ENCODE peak calls at places on chromosomes 6 and 20, in eight cellular contexts. K is psoas muscle, X is heart right ventricle, N is colonic mucosa, Q is spleen, L is BE2C, M is ovary, D is pancreas. U is an unnamed sample.

GRCh38 chr6:33672808-33673207 is 38.7 kb downstream of the UQCC2 start:
- DNase-seq in N (peak; percentile 38), M (peak; percentile 77), D (peak; percentile 60), Q (no peak), K (peak; percentile 94), L (peak; percentile 76), X (peak; percentile 88), U (peak; percentile 78)

GRCh38 chr20:33731693-33732165 is at the start of gene ZNF341:
- DNase-seq in L (peak; percentile 95), K (peak; percentile 95), X (peak; percentile 91), M (peak; percentile 93), Q (peak; percentile 98), N (peak; percentile 88), D (peak; percentile 91), U (peak; percentile 78)

GRCh38 chr6:62652692-62653328 is 366.8 kb upstream of the KHDRBS2 start:
- DNase-seq in X (no peak), L (no peak), N (no peak), M (no peak), K (no peak), D (no peak), Q (no peak), U (no peak)

GRCh38 chr6:129645371-129646139 is 64.4 kb downstream of the ARHGAP18 start:
- DNase-seq in M (no peak), X (no peak), D (no peak), N (no peak), Q (no peak), L (no peak), K (no peak), U (no peak)

GRCh38 chr20:51366155-51366886 is 176.2 kb downstream of the NFATC2 start:
- DNase-seq in D (peak; percentile 29), Q (peak; percentile 41), L (no peak), M (peak; percentile 58), X (peak; percentile 68), K (peak; percentile 85), N (peak; percentile 26), U (peak; percentile 93)

GRCh38 chr20:63701329-63702035 is 5.0 kb downstream of the TNFRSF6B start:
- DNase-seq in K (peak; percentile 48), M (no peak), L (peak; percentile 22), N (no peak), Q (peak; percentile 72), X (no peak), D (no peak), U (no peak)

GRCh38 chr20:4508773-4509172 is 212.9 kb upstream of the PRND start:
- DNase-seq in N (no peak), X (no peak), L (no peak), D (no peak), K (no peak), Q (no peak), M (no peak), U (no peak)

GRCh38 chr20:5316188-5317158 is at the start of gene PROKR2:
- DNase-seq in X (peak; percentile 11), D (no peak), L (peak; percentile 19), Q (peak; percentile 78), M (no peak), N (no peak), K (no peak), U (no peak)

GRCh38 chr6:43095939-43096338 is 19.8 kb downstream of the PTK7 start:
- DNase-seq in M (no peak), Q (peak; percentile 53), L (no peak), X (no peak), N (no peak), K (no peak), D (no peak), U (no peak)

DNA sequence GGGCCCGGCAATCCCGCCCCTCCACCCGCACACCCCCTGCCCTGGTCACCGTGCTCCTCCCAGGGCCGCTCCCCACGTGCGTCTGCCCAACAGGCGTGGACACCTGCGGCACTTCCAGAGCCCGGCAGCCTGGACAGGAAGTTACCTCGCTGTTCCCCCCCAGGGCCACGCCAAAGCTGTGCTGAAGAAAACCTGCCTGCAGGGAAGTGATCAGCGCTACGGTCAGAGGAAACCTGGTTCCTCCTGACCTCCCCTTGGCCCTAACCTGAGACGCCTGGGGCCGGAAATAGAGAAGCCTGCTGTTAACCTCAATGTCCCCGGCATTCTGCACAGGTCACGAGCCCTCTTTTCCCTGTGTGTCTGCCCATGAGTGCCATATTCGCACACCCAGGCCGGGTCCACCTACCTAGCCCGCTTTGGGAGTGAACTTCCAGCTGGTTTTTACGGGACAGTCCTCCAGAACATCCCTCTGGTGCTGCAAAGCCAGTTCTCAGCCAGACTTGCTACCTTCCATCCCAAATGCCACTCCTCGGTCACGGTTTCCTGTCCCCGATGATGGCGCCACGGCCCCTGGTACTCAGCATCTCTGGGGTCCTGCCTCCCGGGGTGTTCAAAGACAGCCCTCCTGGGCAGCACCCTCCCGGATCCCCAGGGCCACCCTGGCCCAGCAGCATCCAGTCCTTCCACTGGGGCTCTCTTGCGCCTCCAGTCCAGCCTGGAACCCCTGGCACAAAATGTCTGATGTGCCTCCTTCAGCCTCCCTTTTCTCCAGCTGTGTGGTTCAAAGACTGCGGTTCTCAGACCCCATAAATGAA is 12.0 kb upstream of the IRF4 start:
- DNase-seq in M (no peak), D (no peak), K (no peak), N (no peak), L (no peak), X (no peak), Q (peak; percentile 86), U (no peak)
- TF ChIP-seq CTCF in M (no peak), D (no peak), K (no peak), N (no peak), L (no peak), X (no peak), Q (no peak), U (no peak)

GRCh38 chr6:12340488-12340818 is 50.3 kb downstream of the EDN1 start:
- DNase-seq in K (no peak), D (no peak), M (no peak), Q (no peak), N (no peak), X (no peak), L (no peak), U (no peak)

GRCh38 chr6:12335717-12336116 is 45.6 kb downstream of the EDN1 start:
- DNase-seq in D (no peak), K (no peak), L (no peak), Q (no peak), M (no peak), X (no peak), N (no peak), U (no peak)

GRCh38 chr6:12336121-12336971 is 46.2 kb downstream of the EDN1 start:
- DNase-seq in D (no peak), Q (no peak), L (no peak), M (no peak), N (no peak), X (no peak), K (no peak), U (no peak)

GRCh38 chr6:12339808-12340487 is 49.8 kb downstream of the EDN1 start:
- DNase-seq in K (no peak), Q (no peak), D (no peak), L (peak; percentile 8), X (no peak), N (no peak), M (no peak), U (no peak)

DNA sequence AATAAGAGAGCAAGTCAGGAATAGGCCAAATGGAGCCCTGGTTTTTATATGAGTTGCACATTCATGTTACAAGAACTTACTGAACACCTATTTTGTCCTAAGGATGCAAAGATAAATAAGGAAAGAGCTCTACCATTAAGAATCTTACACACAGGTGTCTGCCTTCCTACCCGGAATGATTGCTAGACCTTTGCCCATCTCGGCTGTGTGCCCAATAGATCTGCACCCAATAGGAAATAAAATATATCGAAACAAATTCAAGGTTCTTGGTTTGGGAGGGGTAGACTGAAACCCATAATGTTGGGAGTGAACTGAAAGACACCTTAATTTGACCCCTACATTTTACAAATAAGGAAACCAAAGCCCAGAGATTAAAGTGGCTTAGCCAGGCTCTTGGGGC is 48.9 kb downstream of the EDN1 start:
- DNase-seq in N (peak; percentile 72), X (no peak), L (no peak), M (no peak), K (no peak), Q (no peak), D (no peak), U (no peak)
- H3K4me1 ChIP-seq in N (peaks cover 5% of the 10 kb centered on the region), X (no peaks in the 10 kb centered on the region), L (no peaks in the 10 kb centered on the region), M (no peaks in the 10 kb centered on the region), K (no peaks in the 10 kb centered on the region), Q (no peaks in the 10 kb centered on the region), D (peaks cover 30% of the 10 kb centered on the region), U (no peaks in the 10 kb centered on the region)

GRCh38 chr6:138285800-138286199 is 67.5 kb upstream of the PBOV1 start:
- DNase-seq in D (no peak), X (no peak), N (no peak), L (no peak), Q (no peak), M (no peak), K (no peak), U (no peak)
- TF ChIP-seq CTCF in D (no peak), X (peak; percentile 16), N (no peak), L (no peak), Q (no peak), M (no peak), K (no peak), U (no peak)

GRCh38 chr6:26311385-26312095 is 53.5 kb upstream of the BTN3A2 start:
- DNase-seq in M (peak; percentile 48), N (peak; percentile 67), D (peak; percentile 63), K (no peak), L (peak; percentile 58), Q (no peak), X (no peak), U (no peak)

GRCh38 chr6:26311012-26311384 is 54.0 kb upstream of the BTN3A2 start:
- DNase-seq in L (peak; percentile 57), Q (no peak), X (no peak), M (peak; percentile 42), N (peak; percentile 45), K (no peak), D (peak; percentile 38), U (peak; percentile 64)

GRCh38 chr6:26312096-26312463 is 52.9 kb upstream of the BTN3A2 start:
- DNase-seq in Q (no peak), K (no peak), X (no peak), L (no peak), M (no peak), D (no peak), N (no peak), U (no peak)

GRCh38 chr6:26315274-26315673 is 49.7 kb upstream of the BTN3A2 start:
- DNase-seq in Q (no peak), M (no peak), L (no peak), K (no peak), X (no peak), N (no peak), D (no peak), U (no peak)

GRCh38 chr6:26312501-26313390 is 52.3 kb upstream of the BTN3A2 start:
- DNase-seq in D (peak; percentile 84), L (peak; percentile 84), K (peak; percentile 84), X (peak; percentile 59), Q (peak; percentile 89), N (peak; percentile 88), M (peak; percentile 85), U (peak; percentile 83)
- H3K4me1 ChIP-seq in D (no peaks in the 10 kb centered on the region), L (peaks cover 3% of the 10 kb centered on the region), K (no peaks in the 10 kb centered on the region), X (no peaks in the 10 kb centered on the region), Q (peaks cover 12% of the 10 kb centered on the region), N (no peaks in the 10 kb centered on the region), M (peaks cover 1% of the 10 kb centered on the region), U (peaks cover 17% of the 10 kb centered on the region)